ENCODE peak calls at places on chromosomes 3 and 15, in eight cellular contexts. I, Q, Z, X, U, P, L and V are unnamed samples.

GRCh38 chr3:196517919-196518318 is 2.8 kb upstream of the SMCO1 start:
- DNase-seq in I (no peak), Q (no peak), Z (no peak), X (no peak), U (no peak), P (no peak), L (no peak), V (no peak)

GRCh38 chr3:13194285-13195209 is 121.3 kb upstream of the IQSEC1 start:
- DNase-seq in I (no peak), Q (no peak), Z (no peak), X (no peak), U (peak), P (no peak), L (no peak), V (no peak)

GRCh38 chr3:189195302-189195701 is 23.5 kb downstream of the TPRG1 start:
- DNase-seq in I (no peak), Q (no peak), Z (no peak), X (no peak), U (peak), P (no peak), L (no peak), V (no peak)

GRCh38 chr15:59017459-59017858 is 30.0 kb downstream of the RNF111 start:
- DNase-seq in I (no peak), Q (no peak), Z (no peak), X (no peak), U (peak), P (no peak), L (no peak), V (no peak)

GRCh38 chr3:5022966-5023776 is 43.9 kb downstream of the BHLHE40 start:
- DNase-seq in I (no peak), Q (no peak), Z (peak), X (no peak), U (no peak), P (peak), L (no peak), V (no peak)

GRCh38 chr15:27792756-27793264 is 306.3 kb downstream of the OCA2 start:
- DNase-seq in I (no peak), Q (no peak), Z (no peak), X (no peak), U (no peak), P (no peak), L (no peak), V (no peak)

GRCh38 chr3:158470944-158471638 is 99.9 kb upstream of the MLF1 start:
- DNase-seq in I (no peak), Q (no peak), Z (no peak), X (no peak), U (no peak), P (peak), L (no peak), V (no peak)

GRCh38 chr15:48406911-48407310 is 75.7 kb downstream of the DUT start:
- DNase-seq in I (no peak), Q (no peak), Z (no peak), X (no peak), U (peak), P (no peak), L (no peak), V (no peak)

GRCh38 chr3:115239717-115240116 is 92.6 kb upstream of the ZBTB20 start:
- DNase-seq in I (no peak), Q (no peak), Z (peak), X (peak), U (no peak), P (peak), L (no peak), V (no peak)

GRCh38 chr3:71253169-71253568 is 330.4 kb downstream of the FOXP1 start:
- DNase-seq in I (no peak), Q (no peak), Z (no peak), X (no peak), U (no peak), P (no peak), L (no peak), V (no peak)